ENCODE peak calls at places on chromosome 13, in four cellular contexts. L is stimulated activated CD4-positive, alpha-beta T cell treated with anti-CD3 and anti-CD28 coated beads, TNF-alpha, amount 100 ng/mL, for 48 hours; P is psoas muscle; C is A172. T is an unnamed sample.

GRCh38 chr13:31179241-31179640 is 17.5 kb upstream of the HSPH1 start:
- DNase-seq in C (no peak), P (no peak), L (no peak), T (no peak)

GRCh38 chr13:43411741-43412140 is 375.0 kb downstream of the ENOX1 start:
- DNase-seq in C (no peak), P (peak), L (no peak), T (no peak)

GRCh38 chr13:37657134-37657533 is 58.6 kb upstream of the POSTN start:
- DNase-seq in L (no peak), C (peak), P (no peak), T (no peak)

GRCh38 chr13:36998624-36999041 is 507 bp downstream of the ALG5 start:
- DNase-seq in L (no peak), C (no peak), P (peak), T (no peak)

GRCh38 chr13:48842316-48842715 is 133.4 kb upstream of the FNDC3A start:
- DNase-seq in L (no peak), P (no peak), C (no peak), T (no peak)

GRCh38 chr13:43516401-43516826 is 270.4 kb downstream of the ENOX1 start:
- DNase-seq in C (no peak), L (no peak), P (no peak), T (no peak)

GRCh38 chr13:98307744-98308524 is 130.9 kb upstream of the RNF113B start:
- DNase-seq in C (no peak), L (no peak), P (no peak), T (no peak)

GRCh38 chr13:101661839-101662238 is 209.4 kb downstream of the ITGBL1 start:
- DNase-seq in P (no peak), C (peak), L (no peak), T (no peak)

T was measured in HCT116.